ENCODE peak calls at places on chromosomes 11 and 22, in ten cellular contexts. A is hippocampal formation, G is omental fat pad, V is COR-L47, K is cardiac fibroblast, X is HFF-Myc, C is GM23338, E is endothelial cell, R is type B pancreatic cell, Z is ACHN. B is an unnamed sample.

GRCh38 chr11:10450451-10451398 is 4.3 kb upstream of the AMPD3 start:
- DNase-seq in A (no peak), G (no peak), V (peak; percentile 44), K (no peak), X (no peak), C (peak; percentile 90), E (peak; percentile 50), R (no peak), Z (peak; percentile 52), B (peak; percentile 94)

GRCh38 chr11:119991669-119992068 is 146.2 kb downstream of the TRIM29 start:
- DNase-seq in A (no peak), G (no peak), V (no peak), K (no peak), X (no peak), C (no peak), E (no peak), R (no peak), Z (no peak), B (no peak)

GRCh38 chr11:7019500-7020182 is 505 bp downstream of the ZNF214 start:
- DNase-seq in A (no peak), G (no peak), V (no peak), K (peak; percentile 38), X (no peak), C (peak; percentile 60), E (peak; percentile 51), R (peak; percentile 74), Z (peak; percentile 27), B (no peak)

GRCh38 chr22:21677606-21678443 is 12.0 kb downstream of the PPIL2 start:
- DNase-seq in A (no peak), G (no peak), V (peak; percentile 84), K (no peak), X (no peak), C (no peak), E (no peak), R (no peak), Z (no peak), B (no peak)

GRCh38 chr11:64253481-64253880 is 2.2 kb downstream of the PLCB3 start:
- DNase-seq in A (peak; percentile 29), G (no peak), V (no peak), K (no peak), X (no peak), C (no peak), E (no peak), R (no peak), Z (no peak), B (no peak)

GRCh38 chr11:35243774-35244173 is 104.8 kb downstream of the CD44 start:
- DNase-seq in A (no peak), G (no peak), V (no peak), K (no peak), X (no peak), C (no peak), E (no peak), R (no peak), Z (no peak), B (no peak)

GRCh38 chr22:29348956-29349355 is 33.5 kb upstream of the RASL10A start:
- DNase-seq in A (no peak), G (no peak), V (no peak), K (no peak), X (no peak), C (no peak), E (no peak), R (no peak), Z (no peak), B (peak; percentile 88)

GRCh38 chr11:100151944-100152343 is 535.1 kb upstream of the ARHGAP42 start:
- DNase-seq in A (no peak), G (no peak), V (no peak), K (no peak), X (no peak), C (no peak), E (no peak), R (no peak), Z (peak; percentile 72), B (no peak)

GRCh38 chr11:23079382-23079813 is 219.1 kb upstream of the CCDC179 start:
- DNase-seq in A (no peak), G (no peak), V (no peak), K (no peak), X (peak; percentile 32), C (no peak), E (no peak), R (no peak), Z (no peak), B (peak; percentile 32)

GRCh38 chr22:23155831-23156230 is 10.6 kb downstream of the RAB36 start:
- DNase-seq in A (no peak), G (no peak), V (no peak), K (no peak), X (no peak), C (no peak), E (no peak), R (no peak), Z (no peak), B (no peak)

GRCh38 chr11:115503083-115503885 is 931 bp downstream of the CADM1 start:
- DNase-seq in A (peak; percentile 90), G (no peak), V (peak; percentile 72), K (peak; percentile 22), X (no peak), C (peak; percentile 71), E (peak; percentile 69), R (peak; percentile 74), Z (peak; percentile 81), B (no peak)

GRCh38 chr11:91947215-91947614 is 277.4 kb upstream of the FAT3 start:
- DNase-seq in A (no peak), G (no peak), V (peak; percentile 94), K (peak; percentile 20), X (no peak), C (no peak), E (no peak), R (no peak), Z (no peak), B (peak; percentile 63)

GRCh38 chr22:39939830-39940229 is 20.4 kb upstream of the TMA7B start:
- DNase-seq in A (no peak), G (no peak), V (no peak), K (no peak), X (no peak), C (no peak), E (no peak), R (no peak), Z (no peak), B (no peak)

GRCh38 chr11:20226936-20227335 is 66.7 kb upstream of the DBX1 start:
- DNase-seq in A (no peak), G (no peak), V (no peak), K (no peak), X (peak; percentile 11), C (no peak), E (no peak), R (no peak), Z (no peak), B (no peak)

GRCh38 chr11:10490398-10491232 is 35.6 kb downstream of the AMPD3 start:
- DNase-seq in A (peak; percentile 83), G (peak; percentile 60), V (no peak), K (peak; percentile 92), X (peak; percentile 83), C (no peak), E (no peak), R (peak; percentile 62), Z (peak; percentile 96), B (peak; percentile 38)

GRCh38 chr22:42805998-42806481 is 51.0 kb downstream of the ARFGAP3 start:
- DNase-seq in A (no peak), G (no peak), V (no peak), K (peak; percentile 13), X (no peak), C (no peak), E (no peak), R (no peak), Z (no peak), B (no peak)

GRCh38 chr22:22343603-22344276 is 99.2 kb downstream of the VPREB1 start:
- DNase-seq in A (no peak), G (no peak), V (no peak), K (no peak), X (no peak), C (no peak), E (no peak), R (no peak), Z (no peak), B (no peak)

GRCh38 chr11:111320728-111321568 is 22.6 kb downstream of the POU2AF3 start:
- DNase-seq in A (peak; percentile 22), G (no peak), V (no peak), K (no peak), X (no peak), C (peak; percentile 27), E (no peak), R (no peak), Z (no peak), B (no peak)

GRCh38 chr11:103609117-103610066 is 427.0 kb upstream of the DDI1 start:
- DNase-seq in A (no peak), G (no peak), V (no peak), K (peak; percentile 97), X (peak; percentile 90), C (peak; percentile 66), E (peak; percentile 18), R (no peak), Z (peak; percentile 91), B (peak; percentile 87)

GRCh38 chr22:18060646-18061620 is 16.9 kb upstream of the PEX26 start:
- DNase-seq in A (no peak), G (no peak), V (no peak), K (peak; percentile 14), X (no peak), C (no peak), E (no peak), R (no peak), Z (peak; percentile 97), B (peak; percentile 60)

GRCh38 chr11:64238076-64238475 is 2.8 kb upstream of the FKBP2 start:
- DNase-seq in A (no peak), G (no peak), V (peak; percentile 26), K (no peak), X (no peak), C (no peak), E (no peak), R (no peak), Z (no peak), B (no peak)

GRCh38 chr11:94880216-94880615 is 93.1 kb downstream of the CWC15 start:
- DNase-seq in A (no peak), G (no peak), V (no peak), K (no peak), X (no peak), C (no peak), E (no peak), R (no peak), Z (peak; percentile 52), B (peak; percentile 17)

GRCh38 chr22:29092243-29092642 is 19.4 kb downstream of the KREMEN1 start:
- DNase-seq in A (no peak), G (no peak), V (no peak), K (no peak), X (no peak), C (no peak), E (no peak), R (no peak), Z (no peak), B (no peak)

GRCh38 chr22:34866501-34867171 is 199.3 kb upstream of the ISX start:
- DNase-seq in A (no peak), G (no peak), V (no peak), K (no peak), X (peak; percentile 5), C (no peak), E (no peak), R (no peak), Z (no peak), B (no peak)

GRCh38 chr11:13045734-13046133 is 36.6 kb downstream of the RASSF10 start:
- DNase-seq in A (no peak), G (no peak), V (no peak), K (no peak), X (no peak), C (no peak), E (no peak), R (no peak), Z (no peak), B (no peak)

GRCh38 chr11:47186076-47186936 is at the start of gene PACSIN3:
- DNase-seq in A (no peak), G (no peak), V (no peak), K (peak; percentile 45), X (no peak), C (peak; percentile 62), E (peak; percentile 63), R (no peak), Z (peak; percentile 57), B (no peak)

GRCh38 chr11:86805873-86806310 is 5.5 kb downstream of the PRSS23 start:
- DNase-seq in A (no peak), G (no peak), V (no peak), K (no peak), X (no peak), C (peak; percentile 17), E (no peak), R (no peak), Z (peak; percentile 33), B (no peak)

GRCh38 chr11:19954899-19955298 is 205.4 kb downstream of the DBX1 start:
- DNase-seq in A (no peak), G (no peak), V (no peak), K (peak; percentile 48), X (no peak), C (no peak), E (no peak), R (no peak), Z (no peak), B (no peak)